ENCODE peak calls at places on chromosomes 7 and 10, in eight cellular contexts. N is lung; L is ovary; H is CD4-positive, alpha-beta T cell; T is Caco-2; Q is neural progenitor cell; A is HCT116; O is vagina. D is an unnamed sample.
A peak's percentile ranks its signal among the peaks of the same experiment; 100 is the strongest.

GRCh38 chr7:19051767-19052375 is 65.6 kb downstream of the TWIST1 start:
- DNase-seq in N (no peak), L (no peak), H (no peak), T (peak; percentile 35), Q (peak; percentile 57), A (peak; percentile 31), O (no peak), D (no peak)

GRCh38 chr7:17554341-17555015 is 256.0 kb downstream of the AHR start:
- DNase-seq in N (no peak), L (no peak), H (no peak), T (no peak), Q (no peak), A (no peak), O (no peak), D (no peak)

GRCh38 chr7:46681865-46682503 is 760.9 kb upstream of the IGFBP3 start:
- DNase-seq in N (no peak), L (peak; percentile 20), H (no peak), T (no peak), Q (no peak), A (no peak), O (no peak), D (no peak)

GRCh38 chr10:8045728-8046494 is 8.6 kb upstream of the GATA3 start:
- DNase-seq in N (no peak), L (no peak), H (no peak), T (no peak), Q (peak; percentile 5), A (no peak), O (no peak), D (no peak)

GRCh38 chr10:114208351-114208750 is 29.2 kb downstream of the TDRD1 start:
- DNase-seq in N (no peak), L (no peak), H (no peak), T (peak; percentile 26), Q (peak; percentile 60), A (no peak), O (no peak), D (no peak)

GRCh38 chr10:97131702-97132101 is 54.1 kb downstream of the SLIT1 start:
- DNase-seq in N (no peak), L (no peak), H (no peak), T (no peak), Q (no peak), A (no peak), O (no peak), D (no peak)

GRCh38 chr10:74300651-74301050 is 149.6 kb downstream of the ADK start:
- DNase-seq in N (no peak), L (no peak), H (no peak), T (no peak), Q (no peak), A (no peak), O (no peak), D (no peak)

GRCh38 chr7:129502708-129503685 is 666 bp downstream of the SMKR1 start:
- DNase-seq in N (no peak), L (no peak), H (no peak), T (no peak), Q (peak; percentile 65), A (no peak), O (no peak), D (no peak)

GRCh38 chr7:44150466-44150832 is 9.3 kb upstream of the MYL7 start:
- DNase-seq in N (no peak), L (no peak), H (no peak), T (no peak), Q (no peak), A (no peak), O (no peak), D (no peak)

GRCh38 chr10:132817701-132818211 is 31.8 kb upstream of the NKX6-2 start:
- DNase-seq in N (no peak), L (no peak), H (no peak), T (no peak), Q (no peak), A (no peak), O (no peak), D (no peak)

GRCh38 chr10:34231441-34232180 is 583.5 kb downstream of the PARD3 start:
- DNase-seq in N (no peak), L (no peak), H (no peak), T (peak; percentile 68), Q (no peak), A (no peak), O (no peak), D (no peak)

GRCh38 chr7:137844690-137845425 is 1.9 kb downstream of the DGKI start:
- DNase-seq in N (no peak), L (no peak), H (no peak), T (no peak), Q (no peak), A (no peak), O (no peak), D (no peak)

GRCh38 chr7:23061327-23061726 is 44.3 kb upstream of the KLHL7 start:
- DNase-seq in N (no peak), L (no peak), H (no peak), T (no peak), Q (no peak), A (no peak), O (no peak), D (no peak)

GRCh38 chr7:90717286-90718060 is 121.4 kb downstream of the CDK14 start:
- DNase-seq in N (no peak), L (no peak), H (no peak), T (peak; percentile 61), Q (peak; percentile 66), A (no peak), O (no peak), D (no peak)

GRCh38 chr10:44054046-44054445 is 330.9 kb downstream of the CXCL12 start:
- DNase-seq in N (no peak), L (no peak), H (no peak), T (no peak), Q (no peak), A (no peak), O (peak; percentile 62), D (no peak)

GRCh38 chr7:151745090-151745638 is 131.8 kb downstream of the PRKAG2 start:
- DNase-seq in N (peak; percentile 91), L (no peak), H (no peak), T (peak; percentile 85), Q (no peak), A (peak; percentile 64), O (no peak), D (no peak)

GRCh38 chr7:4707134-4707651 is 25.1 kb downstream of the FOXK1 start:
- DNase-seq in N (no peak), L (no peak), H (no peak), T (no peak), Q (peak; percentile 81), A (no peak), O (no peak), D (no peak)

GRCh38 chr7:112362796-112363195 is 87.5 kb upstream of the IFRD1 start:
- DNase-seq in N (peak; percentile 42), L (no peak), H (no peak), T (no peak), Q (peak; percentile 40), A (no peak), O (no peak), D (no peak)

GRCh38 chr7:66380285-66380888 is 175.3 kb downstream of the TPST1 start:
- DNase-seq in N (no peak), L (no peak), H (no peak), T (no peak), Q (no peak), A (peak; percentile 79), O (no peak), D (no peak)

GRCh38 chr10:60003709-60004191 is 97.4 kb upstream of the CCDC6 start:
- DNase-seq in N (no peak), L (no peak), H (no peak), T (no peak), Q (peak; percentile 46), A (no peak), O (no peak), D (no peak)

GRCh38 chr7:155007947-155008346 is 5.0 kb upstream of the PAXIP1 start:
- DNase-seq in N (no peak), L (no peak), H (peak; percentile 19), T (peak; percentile 57), Q (peak; percentile 69), A (peak; percentile 32), O (no peak), D (no peak)

GRCh38 chr7:41161188-41161587 is 541.7 kb downstream of the INHBA start:
- DNase-seq in N (no peak), L (no peak), H (no peak), T (no peak), Q (no peak), A (no peak), O (no peak), D (no peak)

GRCh38 chr7:138460176-138460648 is at the start of gene TRIM24:
- DNase-seq in N (peak; percentile 96), L (peak; percentile 96), H (no peak), T (no peak), Q (no peak), A (no peak), O (no peak), D (no peak)

GRCh38 chr7:83267141-83267631 is 104.5 kb upstream of the PCLO start:
- DNase-seq in N (no peak), L (no peak), H (no peak), T (no peak), Q (no peak), A (no peak), O (no peak), D (no peak)

GRCh38 chr10:17923728-17924127 is 28.0 kb upstream of the SLC39A12 start:
- DNase-seq in N (peak; percentile 38), L (no peak), H (no peak), T (no peak), Q (no peak), A (no peak), O (no peak), D (no peak)

GRCh38 chr7:158318511-158318913 is 269.1 kb downstream of the PTPRN2 start:
- DNase-seq in N (no peak), L (no peak), H (no peak), T (no peak), Q (peak; percentile 65), A (no peak), O (peak; percentile 56), D (no peak)
- H3K9me3 ChIP-seq in N (peaks cover 8% of the 10 kb centered on the region), L (no peaks in the 10 kb centered on the region), H (no peaks in the 10 kb centered on the region), T (peaks cover 5% of the 10 kb centered on the region), Q (no peaks in the 10 kb centered on the region), A (no peaks in the 10 kb centered on the region), O (no peaks in the 10 kb centered on the region), D (no peaks in the 10 kb centered on the region)

GRCh38 chr10:105535478-105535877 is 894.4 kb downstream of the SORCS3 start:
- DNase-seq in N (no peak), L (no peak), H (no peak), T (no peak), Q (no peak), A (no peak), O (no peak), D (no peak)
- H3K9me3 ChIP-seq in N (peaks cover 2% of the 10 kb centered on the region), L (no peaks in the 10 kb centered on the region), H (no peaks in the 10 kb centered on the region), T (no peaks in the 10 kb centered on the region), Q (no peaks in the 10 kb centered on the region), A (peaks cover 44% of the 10 kb centered on the region), O (no peaks in the 10 kb centered on the region), D (no peaks in the 10 kb centered on the region)

DNA sequence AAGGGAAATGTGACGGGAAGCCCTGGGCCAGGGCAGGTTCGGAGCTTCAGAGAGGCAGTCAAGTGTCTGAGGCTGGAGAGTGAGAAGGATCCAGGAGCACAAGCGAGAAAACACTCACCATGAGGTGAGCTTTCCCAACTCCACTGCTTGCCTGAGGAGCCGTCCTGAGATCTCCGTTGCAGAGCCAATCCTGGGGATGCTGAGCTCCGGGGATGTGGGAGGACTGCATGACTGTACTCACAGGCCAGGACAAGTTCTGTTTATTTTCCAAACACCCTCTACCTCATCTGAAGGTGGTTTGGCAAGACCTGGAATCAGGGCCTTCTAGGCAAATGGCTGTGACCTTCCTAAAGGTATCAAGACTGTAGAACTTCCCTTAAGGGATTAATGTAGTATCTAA is 38.7 kb downstream of the GLI3 start:
- DNase-seq in N (no peak), L (peak; percentile 38), H (no peak), T (no peak), Q (no peak), A (no peak), O (no peak), D (no peak)
- H3K9me3 ChIP-seq in N (no peaks in the 10 kb centered on the region), L (no peaks in the 10 kb centered on the region), H (no peaks in the 10 kb centered on the region), T (no peaks in the 10 kb centered on the region), Q (no peaks in the 10 kb centered on the region), A (no peaks in the 10 kb centered on the region), O (no peaks in the 10 kb centered on the region), D (no peaks in the 10 kb centered on the region)

GRCh38 chr7:67866054-67866453 is 869.4 kb downstream of the TYW1 start:
- DNase-seq in N (no peak), L (no peak), H (no peak), T (no peak), Q (no peak), A (no peak), O (no peak), D (no peak)
- H3K9me3 ChIP-seq in N (peaks cover 1% of the 10 kb centered on the region), L (no peaks in the 10 kb centered on the region), H (peaks cover 15% of the 10 kb centered on the region), T (no peaks in the 10 kb centered on the region), Q (no peaks in the 10 kb centered on the region), A (peaks cover 18% of the 10 kb centered on the region), O (no peaks in the 10 kb centered on the region), D (no peaks in the 10 kb centered on the region)

D was measured in T-helper 17 cell.